ENCODE peak calls at places on chromosomes 4 and X, in ten cellular contexts. One of them, this sample, is unnamed. For H3K4me1, the result is how much of the 10 kb centered on the place peaks cover.

GRCh38 chrX:46571423-46572294 is 1.9 kb upstream of the CHST7 start:
- DNase-seq in gastrocnemius medialis: no peak
- DNase-seq in heart left ventricle: no peak
- DNase-seq in H9: peak
- DNase-seq in stomach: no peak
- DNase-seq in BE2C: no peak
- DNase-seq in mammary epithelial cell: no peak
- DNase-seq in transverse colon: no peak
- DNase-seq in body of pancreas: no peak
- DNase-seq in IMR-90: no peak
- DNase-seq in this sample: no peak

GRCh38 chr4:154313004-154313587 is 178.5 kb downstream of the DCHS2 start:
- DNase-seq in body of pancreas: no peak
- DNase-seq in heart left ventricle: no peak
- DNase-seq in IMR-90: no peak
- DNase-seq in gastrocnemius medialis: no peak
- DNase-seq in BE2C: no peak
- DNase-seq in transverse colon: no peak
- DNase-seq in H9: no peak
- DNase-seq in stomach: no peak
- DNase-seq in mammary epithelial cell: no peak
- DNase-seq in this sample: no peak

GRCh38 chr4:152278505-152279301 is 257.2 kb downstream of the FBXW7 start:
- DNase-seq in H9: peak
- DNase-seq in transverse colon: peak
- DNase-seq in body of pancreas: no peak
- DNase-seq in mammary epithelial cell: no peak
- DNase-seq in IMR-90: no peak
- DNase-seq in gastrocnemius medialis: no peak
- DNase-seq in stomach: peak
- DNase-seq in heart left ventricle: no peak
- DNase-seq in BE2C: peak
- DNase-seq in this sample: peak

GRCh38 chr4:8209176-8209874 is 10.2 kb downstream of the SH3TC1 start:
- DNase-seq in heart left ventricle: no peak
- DNase-seq in transverse colon: no peak
- DNase-seq in body of pancreas: no peak
- DNase-seq in mammary epithelial cell: no peak
- DNase-seq in BE2C: no peak
- DNase-seq in H9: no peak
- DNase-seq in stomach: no peak
- DNase-seq in IMR-90: no peak
- DNase-seq in gastrocnemius medialis: no peak
- DNase-seq in this sample: no peak

GRCh38 chr4:122602277-122603142 is 18.4 kb downstream of the IL21 start:
- DNase-seq in gastrocnemius medialis: no peak
- DNase-seq in stomach: no peak
- DNase-seq in mammary epithelial cell: peak
- DNase-seq in H9: no peak
- DNase-seq in body of pancreas: no peak
- DNase-seq in BE2C: no peak
- DNase-seq in transverse colon: no peak
- DNase-seq in heart left ventricle: no peak
- DNase-seq in IMR-90: peak
- DNase-seq in this sample: no peak

GRCh38 chr4:124529131-124529530 is 183.4 kb downstream of the ANKRD50 start:
- DNase-seq in body of pancreas: no peak
- DNase-seq in transverse colon: no peak
- DNase-seq in gastrocnemius medialis: no peak
- DNase-seq in IMR-90: no peak
- DNase-seq in H9: no peak
- DNase-seq in mammary epithelial cell: no peak
- DNase-seq in heart left ventricle: no peak
- DNase-seq in BE2C: no peak
- DNase-seq in stomach: no peak
- DNase-seq in this sample: no peak

GRCh38 chr4:59120287-59120814 is 2010.2 kb upstream of the IGFBP7 start:
- DNase-seq in body of pancreas: no peak
- DNase-seq in heart left ventricle: no peak
- DNase-seq in IMR-90: no peak
- DNase-seq in gastrocnemius medialis: no peak
- DNase-seq in transverse colon: no peak
- DNase-seq in BE2C: no peak
- DNase-seq in stomach: no peak
- DNase-seq in mammary epithelial cell: no peak
- DNase-seq in H9: no peak
- DNase-seq in this sample: no peak

GRCh38 chr4:42464550-42465124 is 67.3 kb downstream of the SHISA3 start:
- DNase-seq in heart left ventricle: no peak
- DNase-seq in gastrocnemius medialis: no peak
- DNase-seq in IMR-90: peak
- DNase-seq in body of pancreas: no peak
- DNase-seq in transverse colon: no peak
- DNase-seq in H9: no peak
- DNase-seq in stomach: no peak
- DNase-seq in mammary epithelial cell: no peak
- DNase-seq in BE2C: no peak
- DNase-seq in this sample: no peak

GRCh38 chrX:129686422-129686948 is 31.7 kb upstream of the APLN start:
- DNase-seq in heart left ventricle: peak
- DNase-seq in stomach: no peak
- DNase-seq in transverse colon: no peak
- DNase-seq in BE2C: no peak
- DNase-seq in H9: no peak
- DNase-seq in gastrocnemius medialis: no peak
- DNase-seq in IMR-90: peak
- DNase-seq in body of pancreas: no peak
- DNase-seq in mammary epithelial cell: no peak
- DNase-seq in this sample: no peak

GRCh38 chr4:88003261-88003660 is 4.2 kb upstream of the PKD2 start:
- DNase-seq in transverse colon: no peak
- DNase-seq in body of pancreas: no peak
- DNase-seq in IMR-90: no peak
- DNase-seq in H9: no peak
- DNase-seq in BE2C: no peak
- DNase-seq in gastrocnemius medialis: no peak
- DNase-seq in stomach: no peak
- DNase-seq in mammary epithelial cell: peak
- DNase-seq in heart left ventricle: no peak
- DNase-seq in this sample: no peak

GRCh38 chr4:97548943-97549583 is 594.2 kb downstream of the STPG2 start:
- DNase-seq in H9: no peak
- DNase-seq in mammary epithelial cell: peak
- DNase-seq in stomach: no peak
- DNase-seq in body of pancreas: no peak
- DNase-seq in gastrocnemius medialis: no peak
- DNase-seq in IMR-90: no peak
- DNase-seq in transverse colon: no peak
- DNase-seq in BE2C: no peak
- DNase-seq in heart left ventricle: no peak
- DNase-seq in this sample: no peak

GRCh38 chr4:105520819-105521790 is 31.3 kb upstream of the ARHGEF38 start:
- DNase-seq in transverse colon: peak
- DNase-seq in heart left ventricle: peak
- DNase-seq in H9: no peak
- DNase-seq in body of pancreas: peak
- DNase-seq in mammary epithelial cell: peak
- DNase-seq in BE2C: peak
- DNase-seq in IMR-90: peak
- DNase-seq in gastrocnemius medialis: no peak
- DNase-seq in stomach: peak
- DNase-seq in this sample: no peak

GRCh38 chr4:141347738-141348524 is 127.2 kb downstream of the ZNF330 start:
- DNase-seq in BE2C: no peak
- DNase-seq in heart left ventricle: no peak
- DNase-seq in mammary epithelial cell: peak
- DNase-seq in transverse colon: no peak
- DNase-seq in body of pancreas: no peak
- DNase-seq in gastrocnemius medialis: no peak
- DNase-seq in H9: no peak
- DNase-seq in IMR-90: peak
- DNase-seq in stomach: no peak
- DNase-seq in this sample: no peak

DNA sequence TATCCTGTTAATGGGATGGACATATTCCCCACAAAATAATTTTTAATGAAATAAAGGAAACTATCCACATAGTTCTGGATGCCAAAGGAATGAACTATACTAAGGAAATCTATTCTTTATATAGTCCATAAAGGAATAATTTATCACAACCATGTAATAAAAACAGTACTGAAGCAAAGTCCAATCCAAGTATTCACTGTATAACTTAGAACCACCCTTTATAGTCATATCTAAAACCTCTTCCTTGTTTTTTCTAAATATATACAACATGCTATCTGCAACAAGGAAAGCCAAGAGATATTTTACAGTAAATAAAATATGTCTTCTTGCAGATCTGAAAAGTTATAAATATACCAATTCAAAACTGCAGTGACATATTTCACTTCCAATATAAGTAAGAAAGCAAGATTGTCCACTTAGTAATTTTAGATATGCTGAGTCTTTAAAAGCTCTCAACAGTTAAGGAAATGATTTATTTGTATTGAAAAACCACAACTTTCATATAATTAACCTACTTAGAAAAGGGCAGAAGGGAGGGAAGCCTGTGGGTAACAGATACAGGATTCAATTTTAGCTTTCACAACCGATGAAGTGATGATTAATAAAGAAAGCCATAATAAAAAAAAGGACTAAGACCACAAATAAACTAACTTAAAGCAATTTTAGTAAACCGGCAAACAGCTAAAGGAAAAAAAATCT is 8.0 kb downstream of the NR3C2 start:
- DNase-seq in mammary epithelial cell: no peak
- DNase-seq in body of pancreas: no peak
- DNase-seq in BE2C: no peak
- DNase-seq in heart left ventricle: no peak
- DNase-seq in gastrocnemius medialis: no peak
- DNase-seq in stomach: no peak
- DNase-seq in H9: no peak
- DNase-seq in IMR-90: no peak
- DNase-seq in transverse colon: no peak
- DNase-seq in this sample: no peak
- H3K4me1 ChIP-seq in mammary epithelial cell: under half
- H3K4me1 ChIP-seq in body of pancreas: half or more
- H3K4me1 ChIP-seq in BE2C: under half
- H3K4me1 ChIP-seq in heart left ventricle: half or more
- H3K4me1 ChIP-seq in gastrocnemius medialis: half or more
- H3K4me1 ChIP-seq in stomach: under half
- H3K4me1 ChIP-seq in H9: under half
- H3K4me1 ChIP-seq in IMR-90: under half
- H3K4me1 ChIP-seq in transverse colon: half or more
- H3K4me1 ChIP-seq in this sample: under half

GRCh38 chr4:64713256-64713840 is 304.1 kb upstream of the TECRL start:
- DNase-seq in gastrocnemius medialis: no peak
- DNase-seq in BE2C: no peak
- DNase-seq in H9: no peak
- DNase-seq in IMR-90: peak
- DNase-seq in body of pancreas: no peak
- DNase-seq in mammary epithelial cell: peak
- DNase-seq in heart left ventricle: no peak
- DNase-seq in transverse colon: no peak
- DNase-seq in stomach: no peak
- DNase-seq in this sample: no peak
- TF ChIP-seq CTCF in gastrocnemius medialis: no peak
- TF ChIP-seq CTCF in BE2C: peak
- TF ChIP-seq CTCF in H9: peak
- TF ChIP-seq CTCF in IMR-90: peak
- TF ChIP-seq CTCF in body of pancreas: peak
- TF ChIP-seq CTCF in mammary epithelial cell: peak
- TF ChIP-seq CTCF in heart left ventricle: peak
- TF ChIP-seq CTCF in transverse colon: peak
- TF ChIP-seq CTCF in stomach: no peak
- TF ChIP-seq CTCF in this sample: no peak

DNA sequence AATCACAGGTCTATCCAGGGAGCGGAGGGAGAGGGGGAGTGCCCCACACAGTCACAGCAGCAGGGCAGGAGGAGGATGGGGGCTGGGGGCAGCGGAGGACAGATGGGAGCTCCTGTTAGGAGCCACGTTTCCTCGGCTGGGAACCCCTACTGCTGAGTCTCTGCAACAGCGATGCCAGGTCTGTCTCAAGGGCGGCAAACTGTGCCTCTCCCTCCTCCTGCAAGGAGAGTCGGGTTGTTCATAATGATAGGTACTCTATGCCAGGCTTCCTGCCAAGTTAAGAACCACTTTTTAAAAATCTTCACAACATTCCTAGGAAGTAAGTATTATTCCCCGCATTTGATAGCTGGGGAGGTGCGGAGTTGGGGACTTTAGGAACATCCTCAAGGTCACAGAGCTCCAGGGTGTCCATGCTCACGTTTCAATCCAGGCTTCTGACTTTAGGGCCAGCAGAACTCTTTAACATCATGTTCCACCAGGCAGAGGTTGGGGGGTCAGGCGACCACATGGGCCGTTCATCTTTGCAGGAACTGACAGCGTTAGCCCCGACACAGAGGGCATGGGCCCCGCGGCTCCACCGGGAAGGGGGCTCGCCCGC is 98.3 kb upstream of the MAML3 start:
- DNase-seq in IMR-90: no peak
- DNase-seq in BE2C: peak
- DNase-seq in transverse colon: peak
- DNase-seq in gastrocnemius medialis: no peak
- DNase-seq in heart left ventricle: no peak
- DNase-seq in mammary epithelial cell: no peak
- DNase-seq in H9: peak
- DNase-seq in stomach: peak
- DNase-seq in body of pancreas: peak
- DNase-seq in this sample: peak
- H3K4me1 ChIP-seq in IMR-90: under half
- H3K4me1 ChIP-seq in BE2C: under half
- H3K4me1 ChIP-seq in transverse colon: under half
- H3K4me1 ChIP-seq in gastrocnemius medialis: under half
- H3K4me1 ChIP-seq in heart left ventricle: under half
- H3K4me1 ChIP-seq in mammary epithelial cell: under half
- H3K4me1 ChIP-seq in H9: under half
- H3K4me1 ChIP-seq in stomach: under half
- H3K4me1 ChIP-seq in body of pancreas: under half
- H3K4me1 ChIP-seq in this sample: under half

DNA sequence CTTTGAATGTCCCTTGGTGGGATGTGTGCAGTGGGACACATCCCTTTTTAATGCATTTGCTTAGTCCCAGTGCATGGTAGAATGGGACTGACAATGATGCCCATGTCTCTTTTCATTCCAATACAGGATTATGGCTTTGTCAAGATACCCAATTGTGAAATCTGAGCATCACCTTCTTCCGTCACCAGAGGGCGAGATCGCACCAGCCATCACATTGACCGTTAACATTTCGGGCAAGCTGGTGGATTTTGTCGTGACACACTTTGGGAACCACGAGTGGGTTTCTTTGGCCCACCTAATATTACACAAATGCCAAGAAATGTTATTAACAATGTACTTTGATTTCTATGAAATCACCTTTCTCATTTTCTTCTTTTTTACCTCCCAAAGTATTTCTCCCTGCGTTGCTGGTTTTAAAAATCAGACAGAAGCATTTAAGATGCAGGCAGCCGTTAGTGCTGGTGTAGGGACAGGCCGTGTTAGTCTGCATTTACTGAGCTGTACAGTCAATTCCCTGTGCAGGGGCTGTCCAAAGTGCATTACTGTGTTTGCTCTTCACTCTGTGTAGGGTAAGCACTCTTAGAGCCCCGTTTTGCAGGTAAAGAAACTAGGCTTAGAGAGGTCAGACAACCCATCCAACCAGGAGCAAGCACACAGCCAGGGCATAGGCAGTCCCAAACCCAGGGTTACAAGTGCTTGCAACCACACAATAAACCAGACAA is 46.5 kb downstream of the CWH43 start:
- DNase-seq in BE2C: peak
- DNase-seq in mammary epithelial cell: peak
- DNase-seq in stomach: no peak
- DNase-seq in transverse colon: no peak
- DNase-seq in heart left ventricle: no peak
- DNase-seq in IMR-90: peak
- DNase-seq in H9: no peak
- DNase-seq in gastrocnemius medialis: no peak
- DNase-seq in body of pancreas: no peak
- DNase-seq in this sample: peak
- TF ChIP-seq CTCF in BE2C: peak
- TF ChIP-seq CTCF in mammary epithelial cell: peak
- TF ChIP-seq CTCF in stomach: peak
- TF ChIP-seq CTCF in transverse colon: peak
- TF ChIP-seq CTCF in heart left ventricle: peak
- TF ChIP-seq CTCF in IMR-90: peak
- TF ChIP-seq CTCF in H9: peak
- TF ChIP-seq CTCF in gastrocnemius medialis: no peak
- TF ChIP-seq CTCF in body of pancreas: no peak
- TF ChIP-seq CTCF in this sample: no peak

This sample was measured in mucosa of descending colon.